ENCODE peak calls at places on chromosomes 7 and 10, in eight cellular contexts. F is endothelial cell; O is astrocyte of the cerebellum; X is GM12865; U is psoas muscle; B is body of pancreas; N is mucosa of descending colon; R is CD8-positive, alpha-beta T cell. W is an unnamed sample.

GRCh38 chr7:33418251-33418701 is 288.9 kb downstream of the BBS9 start:
- DNase-seq in F (no peak), O (peak; percentile 95), X (no peak), U (no peak), B (no peak), N (no peak), R (no peak), W (no peak)

GRCh38 chr7:4682621-4683042 is 537 bp downstream of the FOXK1 start:
- DNase-seq in F (peak; percentile 9), O (no peak), X (peak; percentile 80), U (peak; percentile 57), B (peak; percentile 72), N (peak; percentile 79), R (peak; percentile 50), W (peak; percentile 24)

GRCh38 chr7:2729043-2729892 is 41.3 kb downstream of the AMZ1 start:
- DNase-seq in F (no peak), O (no peak), X (no peak), U (no peak), B (peak; percentile 23), N (peak; percentile 45), R (no peak), W (peak; percentile 13)

GRCh38 chr10:31604141-31604540 is 285.1 kb downstream of the ZEB1 start:
- DNase-seq in F (no peak), O (no peak), X (no peak), U (peak; percentile 37), B (no peak), N (no peak), R (no peak), W (no peak)

GRCh38 chr10:132652936-132653590 is 115.5 kb downstream of the INPP5A start:
- DNase-seq in F (no peak), O (no peak), X (no peak), U (peak; percentile 10), B (no peak), N (no peak), R (no peak), W (no peak)

GRCh38 chr10:69866688-69867461 is 65.2 kb downstream of the COL13A1 start:
- DNase-seq in F (peak; percentile 47), O (no peak), X (no peak), U (no peak), B (peak; percentile 14), N (peak; percentile 83), R (no peak), W (no peak)

GRCh38 chr7:108002726-108003590 is at the start of gene LAMB1:
- DNase-seq in F (peak; percentile 78), O (no peak), X (no peak), U (peak; percentile 81), B (peak; percentile 80), N (peak; percentile 85), R (no peak), W (peak; percentile 63)

GRCh38 chr10:54372164-54372563 is 428.9 kb downstream of the PCDH15 start:
- DNase-seq in F (no peak), O (no peak), X (no peak), U (no peak), B (no peak), N (no peak), R (no peak), W (no peak)

GRCh38 chr10:68239069-68239468 is 7.2 kb upstream of the ATOH7 start:
- DNase-seq in F (no peak), O (no peak), X (no peak), U (no peak), B (no peak), N (no peak), R (no peak), W (no peak)

GRCh38 chr10:97081621-97082235 is 104.0 kb downstream of the SLIT1 start:
- DNase-seq in F (peak; percentile 83), O (peak; percentile 16), X (peak; percentile 78), U (no peak), B (peak; percentile 70), N (no peak), R (peak; percentile 70), W (peak; percentile 74)

GRCh38 chr7:80841566-80842478 is 77.0 kb downstream of the SEMA3C start:
- DNase-seq in F (no peak), O (no peak), X (no peak), U (no peak), B (no peak), N (no peak), R (no peak), W (no peak)

GRCh38 chr7:80837345-80837744 is 81.5 kb downstream of the SEMA3C start:
- DNase-seq in F (no peak), O (no peak), X (no peak), U (no peak), B (no peak), N (no peak), R (no peak), W (no peak)

GRCh38 chr7:80835251-80835650 is 83.6 kb downstream of the SEMA3C start:
- DNase-seq in F (no peak), O (no peak), X (no peak), U (no peak), B (no peak), N (no peak), R (no peak), W (no peak)

GRCh38 chr7:80842479-80842797 is 76.4 kb downstream of the SEMA3C start:
- DNase-seq in F (no peak), O (no peak), X (no peak), U (no peak), B (no peak), N (no peak), R (no peak), W (no peak)

GRCh38 chr7:80838643-80839042 is 80.2 kb downstream of the SEMA3C start:
- DNase-seq in F (no peak), O (no peak), X (no peak), U (no peak), B (no peak), N (no peak), R (no peak), W (no peak)
- TF ChIP-seq CTCF in F (no peak), O (no peak), X (no peak), U (no peak), B (no peak), N (no peak), R (no peak), W (no peak)

GRCh38 chr7:1290262-1291039 is 57.8 kb downstream of the UNCX start:
- DNase-seq in F (no peak), O (no peak), X (no peak), U (no peak), B (peak; percentile 55), N (peak; percentile 43), R (peak; percentile 22), W (no peak)
- TF ChIP-seq CTCF in F (no peak), O (peak; percentile 18), X (no peak), U (no peak), B (no peak), N (no peak), R (no peak), W (no peak)

GRCh38 chr10:6721480-6721879 is 141.4 kb upstream of the PRKCQ start:
- DNase-seq in F (peak; percentile 24), O (peak; percentile 85), X (no peak), U (peak; percentile 41), B (peak; percentile 7), N (no peak), R (no peak), W (no peak)
- TF ChIP-seq CTCF in F (no peak), O (peak; percentile 26), X (no peak), U (peak; percentile 7), B (no peak), N (no peak), R (no peak), W (no peak)

GRCh38 chr10:112026438-112026837 is 157.1 kb downstream of the GPAM start:
- DNase-seq in F (peak; percentile 15), O (no peak), X (no peak), U (no peak), B (no peak), N (no peak), R (no peak), W (no peak)
- TF ChIP-seq CTCF in F (peak; percentile 35), O (no peak), X (no peak), U (no peak), B (no peak), N (no peak), R (no peak), W (no peak)

GRCh38 chr10:95208702-95209391 is 14.8 kb downstream of the ACSM6 start:
- DNase-seq in F (no peak), O (no peak), X (no peak), U (no peak), B (no peak), N (no peak), R (no peak), W (no peak)
- TF ChIP-seq CTCF in F (peak; percentile 39), O (peak; percentile 41), X (no peak), U (peak; percentile 19), B (no peak), N (no peak), R (no peak), W (peak; percentile 40)

GRCh38 chr7:127629268-127629854 is 11.4 kb upstream of the PAX4 start:
- DNase-seq in F (peak; percentile 76), O (no peak), X (peak; percentile 47), U (no peak), B (peak; percentile 84), N (no peak), R (peak; percentile 36), W (no peak)
- TF ChIP-seq CTCF in F (no peak), O (peak; percentile 39), X (peak; percentile 60), U (peak; percentile 27), B (peak; percentile 62), N (no peak), R (peak; percentile 31), W (no peak)

DNA sequence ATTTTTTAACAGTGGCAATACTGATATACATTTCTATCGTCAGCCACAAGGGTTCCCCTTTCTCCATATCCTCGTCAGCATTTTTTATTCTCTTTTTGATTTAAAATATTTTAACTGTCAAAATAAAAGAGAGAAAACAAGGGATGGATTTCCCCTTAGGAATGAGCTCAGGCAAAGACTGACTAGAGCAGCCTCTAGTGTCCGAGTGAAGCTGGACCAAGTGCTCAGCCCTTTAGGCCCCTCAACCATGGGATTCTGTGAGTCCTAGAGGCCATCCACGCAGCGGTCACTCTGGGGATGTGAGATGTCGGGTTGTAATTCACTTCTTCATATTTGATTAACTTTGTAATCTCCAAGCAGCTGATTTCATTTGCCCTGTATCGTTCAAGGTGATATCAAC is 137.4 kb upstream of the RNF32 start:
- DNase-seq in F (no peak), O (no peak), X (no peak), U (no peak), B (no peak), N (no peak), R (no peak), W (no peak)
- TF ChIP-seq CTCF in F (no peak), O (no peak), X (no peak), U (no peak), B (no peak), N (no peak), R (no peak), W (peak; percentile 16)